ENCODE peak calls at places on chromosomes 3 and 15, in nine cellular contexts. One of them, this sample, is unnamed.

GRCh38 chr15:74228723-74229081 is 7.4 kb upstream of the CCDC33 start:
- DNase-seq in GM13977: no peak
- DNase-seq in EH: no peak
- DNase-seq in stomach: no peak
- DNase-seq in NCI-H774: no peak
- DNase-seq in NB4: no peak
- DNase-seq in foreskin fibroblast: no peak
- DNase-seq in activated T-helper 1 cell treated with Interleukin-2 at 50 U/mL for 16 hours: no peak
- DNase-seq in GM10248: no peak
- DNase-seq in this sample: no peak

GRCh38 chr3:45026038-45026437 is at the start of gene CLEC3B:
- DNase-seq in GM13977: no peak
- DNase-seq in EH: peak; percentile 92
- DNase-seq in stomach: no peak
- DNase-seq in NCI-H774: no peak
- DNase-seq in NB4: no peak
- DNase-seq in foreskin fibroblast: peak; percentile 67
- DNase-seq in activated T-helper 1 cell treated with Interleukin-2 at 50 U/mL for 16 hours: no peak
- DNase-seq in GM10248: no peak
- DNase-seq in this sample: peak; percentile 70

GRCh38 chr15:41116116-41116871 is at the start of gene INO80:
- DNase-seq in GM13977: peak; percentile 92
- DNase-seq in EH: peak; percentile 99
- DNase-seq in stomach: peak; percentile 98
- DNase-seq in NCI-H774: peak; percentile 96
- DNase-seq in NB4: peak; percentile 98
- DNase-seq in foreskin fibroblast: peak; percentile 97
- DNase-seq in activated T-helper 1 cell treated with Interleukin-2 at 50 U/mL for 16 hours: peak; percentile 89
- DNase-seq in GM10248: peak; percentile 93
- DNase-seq in this sample: peak; percentile 98

GRCh38 chr3:183283886-183284285 is 30.8 kb downstream of the B3GNT5 start:
- DNase-seq in GM13977: no peak
- DNase-seq in EH: no peak
- DNase-seq in stomach: no peak
- DNase-seq in NCI-H774: no peak
- DNase-seq in NB4: no peak
- DNase-seq in foreskin fibroblast: no peak
- DNase-seq in activated T-helper 1 cell treated with Interleukin-2 at 50 U/mL for 16 hours: no peak
- DNase-seq in GM10248: no peak
- DNase-seq in this sample: no peak

GRCh38 chr3:82509951-82510603 is 748.6 kb upstream of the GBE1 start:
- DNase-seq in GM13977: no peak
- DNase-seq in EH: no peak
- DNase-seq in stomach: no peak
- DNase-seq in NCI-H774: no peak
- DNase-seq in NB4: no peak
- DNase-seq in foreskin fibroblast: no peak
- DNase-seq in activated T-helper 1 cell treated with Interleukin-2 at 50 U/mL for 16 hours: no peak
- DNase-seq in GM10248: no peak
- DNase-seq in this sample: no peak

GRCh38 chr15:78149805-78150751 is 916 bp downstream of the IDH3A start:
- DNase-seq in GM13977: no peak
- DNase-seq in EH: no peak
- DNase-seq in stomach: no peak
- DNase-seq in NCI-H774: peak; percentile 25
- DNase-seq in NB4: peak; percentile 27
- DNase-seq in foreskin fibroblast: no peak
- DNase-seq in activated T-helper 1 cell treated with Interleukin-2 at 50 U/mL for 16 hours: no peak
- DNase-seq in GM10248: no peak
- DNase-seq in this sample: no peak

GRCh38 chr3:189148090-189148507 is 23.7 kb upstream of the TPRG1 start:
- DNase-seq in GM13977: peak; percentile 49
- DNase-seq in EH: peak; percentile 65
- DNase-seq in stomach: peak; percentile 68
- DNase-seq in NCI-H774: peak; percentile 78
- DNase-seq in NB4: peak; percentile 57
- DNase-seq in foreskin fibroblast: peak; percentile 56
- DNase-seq in activated T-helper 1 cell treated with Interleukin-2 at 50 U/mL for 16 hours: peak; percentile 47
- DNase-seq in GM10248: peak; percentile 56
- DNase-seq in this sample: peak; percentile 63

GRCh38 chr3:129644836-129645235 is 38.4 kb upstream of the PLXND1 start:
- DNase-seq in GM13977: no peak
- DNase-seq in EH: no peak
- DNase-seq in stomach: no peak
- DNase-seq in NCI-H774: no peak
- DNase-seq in NB4: no peak
- DNase-seq in foreskin fibroblast: no peak
- DNase-seq in activated T-helper 1 cell treated with Interleukin-2 at 50 U/mL for 16 hours: no peak
- DNase-seq in GM10248: no peak
- DNase-seq in this sample: no peak

GRCh38 chr15:85805392-85805791 is 10.7 kb upstream of the KLHL25 start:
- DNase-seq in GM13977: no peak
- DNase-seq in EH: no peak
- DNase-seq in stomach: no peak
- DNase-seq in NCI-H774: no peak
- DNase-seq in NB4: no peak
- DNase-seq in foreskin fibroblast: no peak
- DNase-seq in activated T-helper 1 cell treated with Interleukin-2 at 50 U/mL for 16 hours: no peak
- DNase-seq in GM10248: no peak
- DNase-seq in this sample: no peak

GRCh38 chr15:90221251-90221900 is 12.4 kb downstream of the CIB1 start:
- DNase-seq in GM13977: peak; percentile 78
- DNase-seq in EH: peak; percentile 85
- DNase-seq in stomach: peak; percentile 81
- DNase-seq in NCI-H774: peak; percentile 16
- DNase-seq in NB4: peak; percentile 75
- DNase-seq in foreskin fibroblast: peak; percentile 77
- DNase-seq in activated T-helper 1 cell treated with Interleukin-2 at 50 U/mL for 16 hours: no peak
- DNase-seq in GM10248: peak; percentile 78
- DNase-seq in this sample: peak; percentile 90

GRCh38 chr3:57856675-57857074 is 100.6 kb downstream of the SLMAP start:
- DNase-seq in GM13977: no peak
- DNase-seq in EH: peak; percentile 16
- DNase-seq in stomach: no peak
- DNase-seq in NCI-H774: no peak
- DNase-seq in NB4: peak; percentile 14
- DNase-seq in foreskin fibroblast: no peak
- DNase-seq in activated T-helper 1 cell treated with Interleukin-2 at 50 U/mL for 16 hours: no peak
- DNase-seq in GM10248: no peak
- DNase-seq in this sample: no peak

GRCh38 chr3:129014148-129014547 is 13.0 kb downstream of the EFCC1 start:
- DNase-seq in GM13977: no peak
- DNase-seq in EH: no peak
- DNase-seq in stomach: no peak
- DNase-seq in NCI-H774: no peak
- DNase-seq in NB4: no peak
- DNase-seq in foreskin fibroblast: no peak
- DNase-seq in activated T-helper 1 cell treated with Interleukin-2 at 50 U/mL for 16 hours: no peak
- DNase-seq in GM10248: no peak
- DNase-seq in this sample: no peak

GRCh38 chr15:66404532-66404931 is 17.8 kb downstream of the MAP2K1 start:
- DNase-seq in GM13977: no peak
- DNase-seq in EH: no peak
- DNase-seq in stomach: no peak
- DNase-seq in NCI-H774: no peak
- DNase-seq in NB4: no peak
- DNase-seq in foreskin fibroblast: no peak
- DNase-seq in activated T-helper 1 cell treated with Interleukin-2 at 50 U/mL for 16 hours: no peak
- DNase-seq in GM10248: no peak
- DNase-seq in this sample: no peak

GRCh38 chr3:39106281-39107055 is 959 bp downstream of the GORASP1 start:
- DNase-seq in GM13977: no peak
- DNase-seq in EH: peak; percentile 58
- DNase-seq in stomach: no peak
- DNase-seq in NCI-H774: no peak
- DNase-seq in NB4: peak; percentile 13
- DNase-seq in foreskin fibroblast: peak; percentile 37
- DNase-seq in activated T-helper 1 cell treated with Interleukin-2 at 50 U/mL for 16 hours: no peak
- DNase-seq in GM10248: no peak
- DNase-seq in this sample: peak; percentile 49

GRCh38 chr3:172749201-172749965 is 1.1 kb upstream of the ECT2 start:
- DNase-seq in GM13977: no peak
- DNase-seq in EH: peak; percentile 96
- DNase-seq in stomach: peak; percentile 39
- DNase-seq in NCI-H774: peak; percentile 83
- DNase-seq in NB4: no peak
- DNase-seq in foreskin fibroblast: peak; percentile 89
- DNase-seq in activated T-helper 1 cell treated with Interleukin-2 at 50 U/mL for 16 hours: no peak
- DNase-seq in GM10248: no peak
- DNase-seq in this sample: peak; percentile 99

GRCh38 chr3:13045904-13046568 is 27.2 kb downstream of the IQSEC1 start:
- DNase-seq in GM13977: peak; percentile 87
- DNase-seq in EH: no peak
- DNase-seq in stomach: no peak
- DNase-seq in NCI-H774: no peak
- DNase-seq in NB4: peak; percentile 85
- DNase-seq in foreskin fibroblast: no peak
- DNase-seq in activated T-helper 1 cell treated with Interleukin-2 at 50 U/mL for 16 hours: no peak
- DNase-seq in GM10248: peak; percentile 83
- DNase-seq in this sample: no peak

GRCh38 chr3:8893001-8893400 is 70.3 kb downstream of the RAD18 start:
- DNase-seq in GM13977: no peak
- DNase-seq in EH: no peak
- DNase-seq in stomach: no peak
- DNase-seq in NCI-H774: no peak
- DNase-seq in NB4: no peak
- DNase-seq in foreskin fibroblast: no peak
- DNase-seq in activated T-helper 1 cell treated with Interleukin-2 at 50 U/mL for 16 hours: no peak
- DNase-seq in GM10248: no peak
- DNase-seq in this sample: no peak

GRCh38 chr15:58684036-58684700 is 65.3 kb downstream of the ADAM10 start:
- DNase-seq in GM13977: no peak
- DNase-seq in EH: no peak
- DNase-seq in stomach: no peak
- DNase-seq in NCI-H774: no peak
- DNase-seq in NB4: no peak
- DNase-seq in foreskin fibroblast: no peak
- DNase-seq in activated T-helper 1 cell treated with Interleukin-2 at 50 U/mL for 16 hours: no peak
- DNase-seq in GM10248: no peak
- DNase-seq in this sample: no peak

GRCh38 chr3:69406156-69406555 is 20.3 kb upstream of the FRMD4B start:
- DNase-seq in GM13977: no peak
- DNase-seq in EH: peak; percentile 89
- DNase-seq in stomach: no peak
- DNase-seq in NCI-H774: no peak
- DNase-seq in NB4: no peak
- DNase-seq in foreskin fibroblast: no peak
- DNase-seq in activated T-helper 1 cell treated with Interleukin-2 at 50 U/mL for 16 hours: no peak
- DNase-seq in GM10248: no peak
- DNase-seq in this sample: peak; percentile 38

GRCh38 chr3:64902991-64903390 is 215.2 kb upstream of the ADAMTS9 start:
- DNase-seq in GM13977: no peak
- DNase-seq in EH: no peak
- DNase-seq in stomach: no peak
- DNase-seq in NCI-H774: no peak
- DNase-seq in NB4: no peak
- DNase-seq in foreskin fibroblast: no peak
- DNase-seq in activated T-helper 1 cell treated with Interleukin-2 at 50 U/mL for 16 hours: no peak
- DNase-seq in GM10248: no peak
- DNase-seq in this sample: peak; percentile 24

GRCh38 chr3:3015472-3016089 is 94.6 kb downstream of the IL5RA start:
- DNase-seq in GM13977: peak; percentile 18
- DNase-seq in EH: no peak
- DNase-seq in stomach: no peak
- DNase-seq in NCI-H774: peak; percentile 31
- DNase-seq in NB4: peak; percentile 31
- DNase-seq in foreskin fibroblast: no peak
- DNase-seq in activated T-helper 1 cell treated with Interleukin-2 at 50 U/mL for 16 hours: no peak
- DNase-seq in GM10248: no peak
- DNase-seq in this sample: no peak

GRCh38 chr3:177336841-177337430 is 139.7 kb upstream of the TBL1XR1 start:
- DNase-seq in GM13977: no peak
- DNase-seq in EH: peak; percentile 51
- DNase-seq in stomach: no peak
- DNase-seq in NCI-H774: no peak
- DNase-seq in NB4: peak; percentile 63
- DNase-seq in foreskin fibroblast: no peak
- DNase-seq in activated T-helper 1 cell treated with Interleukin-2 at 50 U/mL for 16 hours: no peak
- DNase-seq in GM10248: no peak
- DNase-seq in this sample: no peak

GRCh38 chr3:123157209-123157597 is 44.5 kb upstream of the SEC22A start:
- DNase-seq in GM13977: no peak
- DNase-seq in EH: no peak
- DNase-seq in stomach: no peak
- DNase-seq in NCI-H774: no peak
- DNase-seq in NB4: no peak
- DNase-seq in foreskin fibroblast: no peak
- DNase-seq in activated T-helper 1 cell treated with Interleukin-2 at 50 U/mL for 16 hours: no peak
- DNase-seq in GM10248: no peak
- DNase-seq in this sample: no peak

GRCh38 chr3:90015688-90016356 is 908.4 kb downstream of the EPHA3 start:
- DNase-seq in GM13977: no peak
- DNase-seq in EH: no peak
- DNase-seq in stomach: no peak
- DNase-seq in NCI-H774: no peak
- DNase-seq in NB4: no peak
- DNase-seq in foreskin fibroblast: peak; percentile 90
- DNase-seq in activated T-helper 1 cell treated with Interleukin-2 at 50 U/mL for 16 hours: no peak
- DNase-seq in GM10248: no peak
- DNase-seq in this sample: peak; percentile 18